ENCODE peak calls at places on chromosomes 11 and 22, in six cellular contexts. G is astrocyte; Q is prostate gland; D is CD8-positive, alpha-beta memory T cell; C is A549; T is trophoblast cell. S is an unnamed sample. For H3K4me1, the result is how much of the 10 kb centered on the place peaks cover.

GRCh38 chr11:118045191-118045590 is 31.7 kb upstream of the TMPRSS4 start:
- DNase-seq in T (no peak), C (no peak), Q (no peak), G (no peak), D (no peak), S (no peak)

GRCh38 chr11:116576523-116576922 is 196.3 kb downstream of the BUD13 start:
- DNase-seq in T (no peak), Q (no peak), G (no peak), C (no peak), D (no peak), S (no peak)

GRCh38 chr11:35933572-35933925 is 10.3 kb upstream of the LDLRAD3 start:
- DNase-seq in C (no peak), G (no peak), Q (no peak), T (no peak), D (no peak), S (no peak)

GRCh38 chr22:31583861-31584485 is 78.0 kb downstream of the PISD start:
- DNase-seq in D (no peak), G (peak), Q (no peak), C (no peak), T (no peak), S (no peak)

GRCh38 chr11:85182437-85183109 is 444.6 kb downstream of the DLG2 start:
- DNase-seq in D (no peak), Q (no peak), C (peak), T (no peak), G (peak), S (no peak)

GRCh38 chr22:38172489-38173155 is 9.0 kb downstream of the PLA2G6 start:
- DNase-seq in G (peak), D (peak), C (no peak), Q (peak), T (no peak), S (peak)

GRCh38 chr11:10366568-10367331 is 61.9 kb downstream of the ADM start:
- DNase-seq in G (peak), D (peak), C (peak), T (peak), Q (peak), S (peak)

GRCh38 chr11:23976776-23977380 is 520.0 kb upstream of the LUZP2 start:
- DNase-seq in Q (no peak), G (peak), T (no peak), D (no peak), C (no peak), S (no peak)

GRCh38 chr11:117620131-117620530 is 176.9 kb downstream of the DSCAML1 start:
- DNase-seq in D (no peak), C (no peak), G (no peak), Q (no peak), T (no peak), S (no peak)

GRCh38 chr11:132943737-132944556 is 588.4 kb downstream of the OPCML start:
- DNase-seq in C (no peak), D (no peak), G (no peak), Q (no peak), T (no peak), S (no peak)

GRCh38 chr11:30916764-30917163 is 330.6 kb upstream of the MPPED2 start:
- DNase-seq in C (no peak), T (no peak), G (no peak), Q (no peak), D (no peak), S (no peak)

GRCh38 chr11:42410251-42410956 is 901.4 kb upstream of the API5 start:
- DNase-seq in D (no peak), T (no peak), Q (no peak), G (peak), C (no peak), S (no peak)

GRCh38 chr11:102085864-102086551 is 24.2 kb upstream of the YAP1 start:
- DNase-seq in Q (no peak), D (no peak), T (no peak), C (peak), G (peak), S (no peak)

GRCh38 chr11:102436546-102436945 is 16.0 kb downstream of the TMEM123 start:
- DNase-seq in Q (no peak), D (no peak), T (no peak), C (no peak), G (no peak), S (no peak)

GRCh38 chr22:30823015-30823370 is 128.3 kb downstream of the OSBP2 start:
- DNase-seq in C (no peak), T (no peak), G (no peak), Q (no peak), D (no peak), S (no peak)

GRCh38 chr11:645536-645935 is 8.5 kb downstream of the DRD4 start:
- DNase-seq in G (no peak), C (no peak), Q (no peak), T (no peak), D (no peak), S (no peak)

GRCh38 chr11:58927393-58928081 is 11.8 kb upstream of the GLYATL1 start:
- DNase-seq in G (peak), C (no peak), Q (peak), D (peak), T (no peak), S (no peak)

GRCh38 chr11:16604784-16605439 is 133.5 kb upstream of the C11orf58 start:
- DNase-seq in Q (no peak), D (no peak), C (no peak), T (no peak), G (peak), S (no peak)

GRCh38 chr11:16382638-16383380 is 26.5 kb upstream of the SOX6 start:
- DNase-seq in Q (no peak), C (no peak), T (no peak), D (no peak), G (peak), S (no peak)

GRCh38 chr11:12922980-12923507 is 86.1 kb upstream of the RASSF10 start:
- DNase-seq in D (no peak), C (no peak), Q (no peak), G (no peak), T (no peak), S (no peak)

GRCh38 chr11:10197091-10197490 is 96.9 kb downstream of the SBF2 start:
- DNase-seq in C (no peak), G (no peak), D (no peak), Q (no peak), T (no peak), S (no peak)

GRCh38 chr11:86990520-86990919 is 35.3 kb upstream of the FZD4 start:
- DNase-seq in G (peak), C (peak), T (peak), D (no peak), Q (no peak), S (no peak)

GRCh38 chr11:123072279-123072678 is 10.3 kb upstream of the HSPA8 start:
- DNase-seq in T (peak), D (no peak), G (no peak), Q (peak), C (no peak), S (peak)

GRCh38 chr11:66857234-66857926 is 516 bp downstream of the LRFN4 start:
- DNase-seq in Q (no peak), C (peak), G (no peak), D (no peak), T (no peak), S (no peak)

GRCh38 chr11:97739892-97740782 is 1280.6 kb upstream of the CNTN5 start:
- DNase-seq in T (no peak), C (no peak), D (no peak), G (peak), Q (no peak), S (no peak)

GRCh38 chr11:5719703-5720495 is 16.3 kb upstream of the OR56B1 start:
- DNase-seq in D (no peak), Q (no peak), T (no peak), G (no peak), C (no peak), S (no peak)

GRCh38 chr11:43988040-43988793 is 45.8 kb downstream of the C11orf96 start:
- DNase-seq in Q (no peak), D (no peak), G (peak), T (no peak), C (no peak), S (no peak)
- H3K27ac ChIP-seq in Q (no peak), D (no peak), G (peak), T (peak), C (no peak), S (peak)

DNA sequence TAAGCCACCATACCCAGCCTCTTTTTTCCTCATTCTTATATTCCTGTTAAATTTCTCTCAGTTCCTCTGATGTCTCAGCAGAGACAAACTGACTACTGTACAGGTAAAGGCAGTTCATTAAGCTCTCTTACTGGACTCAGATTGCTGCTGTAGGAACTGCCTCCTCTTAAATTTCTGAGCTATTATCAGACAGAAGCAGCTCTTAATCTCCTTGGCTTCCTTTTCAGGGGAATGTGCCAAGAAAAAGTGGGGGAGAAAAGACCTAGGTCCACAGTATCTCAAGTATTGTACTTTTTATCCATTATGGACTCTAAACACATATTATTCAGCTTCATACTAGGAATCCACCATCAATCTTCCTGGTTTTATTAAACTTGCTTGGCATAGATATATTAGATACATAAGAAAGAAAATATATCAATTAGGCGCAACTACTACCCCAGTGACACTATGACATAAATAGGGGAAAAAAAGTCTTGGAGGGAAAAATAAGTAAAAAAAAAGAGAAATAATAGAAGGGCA is 26.1 kb downstream of the MRTFA start:
- DNase-seq in D (no peak), T (no peak), Q (no peak), G (no peak), C (no peak), S (no peak)
- H3K4me1 ChIP-seq in D (under half), T (under half), Q (under half), G (under half), C (half or more), S (under half)

GRCh38 chr11:48005878-48006277 is 25.5 kb downstream of the PTPRJ start:
- DNase-seq in Q (no peak), G (no peak), C (no peak), D (no peak), T (no peak), S (no peak)
- H3K27ac ChIP-seq in Q (no peak), G (peak), C (peak), D (peak), T (no peak), S (no peak)

DNA sequence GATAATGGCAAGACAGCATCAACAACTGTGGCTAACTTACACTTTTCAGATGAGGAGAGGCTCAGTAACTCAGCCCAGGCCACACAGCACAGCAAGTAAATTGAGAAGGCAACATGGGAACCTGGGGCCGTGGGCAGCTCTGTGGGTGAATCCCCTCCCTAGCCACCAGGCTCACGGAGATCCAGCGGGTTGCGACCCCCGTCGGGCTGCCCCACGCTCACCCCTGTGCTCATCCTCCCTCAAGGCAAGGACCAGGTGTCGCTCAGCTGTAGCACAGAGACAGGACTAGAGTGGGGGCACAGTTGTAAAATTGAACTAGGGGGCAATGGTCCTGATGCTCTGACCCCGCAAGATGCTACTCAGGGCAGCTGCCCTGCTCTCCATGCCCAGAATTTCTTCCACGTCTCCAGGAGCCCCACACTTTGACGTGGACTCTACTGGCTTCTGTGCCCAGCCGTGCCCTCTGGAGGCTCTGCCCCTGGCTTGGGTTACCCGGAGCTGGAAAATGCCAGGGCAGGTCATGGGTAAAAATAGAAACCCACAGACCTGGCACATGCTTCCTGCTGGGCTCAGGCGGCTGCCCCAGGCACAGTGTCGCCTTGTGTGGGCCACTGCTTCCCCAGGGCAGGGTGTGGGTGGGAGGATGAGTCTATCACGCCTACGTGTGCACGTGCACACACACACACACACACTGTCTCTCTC is 9.0 kb downstream of the TUBA8 start:
- DNase-seq in G (no peak), C (no peak), Q (no peak), T (no peak), D (no peak), S (no peak)
- H3K4me1 ChIP-seq in G (under half), C (under half), Q (under half), T (under half), D (under half), S (under half)

GRCh38 chr11:33703234-33703633 is 2.6 kb upstream of the C11orf91 start:
- DNase-seq in C (peak), T (no peak), D (no peak), Q (no peak), G (no peak), S (no peak)

GRCh38 chr11:33701302-33701701 is 676 bp upstream of the C11orf91 start:
- DNase-seq in D (no peak), C (no peak), Q (no peak), G (peak), T (no peak), S (no peak)

GRCh38 chr11:33701831-33702230 is 1.2 kb upstream of the C11orf91 start:
- DNase-seq in C (peak), D (no peak), Q (no peak), T (no peak), G (peak), S (no peak)

GRCh38 chr11:33704240-33705002 is 3.8 kb upstream of the C11orf91 start:
- DNase-seq in T (no peak), D (no peak), G (no peak), Q (no peak), C (no peak), S (no peak)

DNA sequence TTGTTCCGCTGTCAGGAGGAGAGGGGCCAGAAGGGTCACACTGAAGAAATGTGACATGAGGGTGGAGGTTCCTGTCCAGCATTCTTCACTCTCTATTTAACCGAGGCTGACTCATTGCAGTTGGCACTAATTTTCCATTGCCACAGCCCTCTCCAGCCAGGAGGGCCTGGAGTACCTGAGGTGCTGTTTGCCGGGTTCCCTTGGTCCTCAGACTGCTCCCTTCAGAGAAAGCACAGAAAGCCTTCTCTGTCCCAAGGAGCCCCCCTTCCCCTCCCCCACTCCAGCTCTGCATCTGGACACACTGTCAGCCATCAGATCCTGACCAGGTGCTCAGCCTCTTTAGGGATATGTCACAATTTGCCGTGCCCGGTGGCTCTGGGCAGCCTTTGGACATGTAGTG is 3.1 kb upstream of the C11orf91 start:
- DNase-seq in D (no peak), Q (no peak), G (peak), T (no peak), C (peak), S (no peak)
- H3K27ac ChIP-seq in D (no peak), Q (no peak), G (peak), T (no peak), C (peak), S (peak)

GRCh38 chr11:134120143-134120850 is 51.4 kb downstream of the JAM3 start:
- DNase-seq in C (no peak), Q (peak), T (no peak), D (no peak), G (peak), S (peak)

GRCh38 chr11:134116210-134116609 is 47.3 kb downstream of the JAM3 start:
- DNase-seq in C (no peak), T (no peak), G (no peak), D (no peak), Q (no peak), S (no peak)

GRCh38 chr11:134120921-134121526 is 52.2 kb downstream of the JAM3 start:
- DNase-seq in T (no peak), G (peak), C (no peak), Q (no peak), D (no peak), S (no peak)

GRCh38 chr11:134119094-134119493 is 50.2 kb downstream of the JAM3 start:
- DNase-seq in C (no peak), T (no peak), G (peak), Q (no peak), D (no peak), S (no peak)

DNA sequence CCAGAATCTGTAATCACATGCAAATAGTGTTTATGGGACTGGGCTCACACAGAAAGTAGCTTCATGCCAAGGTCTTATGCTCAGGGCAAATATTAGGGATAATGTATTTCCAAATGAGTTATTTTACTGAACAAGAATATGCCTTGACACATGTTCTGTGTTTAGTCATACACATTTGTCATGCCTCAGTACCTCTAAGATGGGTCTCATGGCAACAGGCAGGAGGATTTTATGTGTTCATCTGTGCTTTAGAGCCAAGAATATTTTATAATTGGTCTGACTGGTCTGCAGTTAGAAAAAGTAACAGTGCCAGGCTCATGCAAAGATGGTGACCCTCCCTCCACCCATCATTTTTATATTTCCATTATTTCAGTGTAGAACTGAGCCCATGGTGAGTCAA is 49.1 kb downstream of the JAM3 start:
- DNase-seq in C (no peak), T (no peak), D (no peak), Q (no peak), G (peak), S (no peak)
- H3K4me1 ChIP-seq in C (under half), T (under half), D (under half), Q (under half), G (under half), S (under half)

GRCh38 chr22:37012262-37012904 is 6.9 kb downstream of the TST start:
- DNase-seq in Q (no peak), T (no peak), D (no peak), G (no peak), C (no peak), S (no peak)
- H3K27ac ChIP-seq in Q (no peak), T (no peak), D (no peak), G (no peak), C (peak), S (peak)

DNA sequence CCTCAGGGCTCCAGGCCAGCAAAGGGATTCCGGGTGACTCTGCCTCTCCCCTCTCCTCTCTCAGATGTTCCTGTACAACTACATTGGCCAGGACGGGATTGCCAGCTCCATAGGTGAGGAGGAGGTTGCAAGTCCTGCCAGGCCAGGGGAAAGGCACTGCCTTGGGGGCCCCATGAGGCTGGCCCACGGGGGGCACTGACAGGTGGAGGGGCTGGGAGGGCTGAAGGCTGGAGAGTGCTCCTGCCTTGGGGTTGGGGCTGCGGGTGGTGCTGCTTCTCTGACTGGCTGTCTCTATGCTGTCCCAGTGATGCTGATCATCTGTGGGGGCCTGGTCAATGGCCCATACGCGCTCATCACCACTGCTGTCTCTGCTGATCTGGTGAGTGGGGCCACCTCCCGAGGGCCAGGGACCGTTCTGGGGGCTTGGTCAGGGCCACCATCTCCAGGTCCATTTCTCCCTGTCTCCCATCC is 21.7 kb downstream of the SLC37A2 start:
- DNase-seq in T (no peak), D (no peak), C (no peak), G (no peak), Q (no peak), S (peak)
- H3K4me1 ChIP-seq in T (under half), D (under half), C (under half), G (under half), Q (under half), S (under half)